ENCODE peak calls at places on chromosomes 7 and 10, in five cellular contexts. H is iris pigment epithelial cell; Q is PC-9; V is NCI-H748 treated with DMSO at 0.1 percent for 48 hours; Z is CD4-positive, alpha-beta T cell. A is an unnamed sample.

GRCh38 chr7:109890622-109891021 is 1200.3 kb upstream of the LRRN3 start:
- DNase-seq in H (no peak), Q (no peak), V (no peak), Z (no peak), A (no peak)

GRCh38 chr7:44256459-44256858 is 55.7 kb downstream of the YKT6 start:
- DNase-seq in H (no peak), Q (no peak), V (no peak), Z (no peak), A (no peak)

GRCh38 chr7:99308461-99309074 is 17.1 kb upstream of the ARPC1A start:
- DNase-seq in H (peak), Q (peak), V (no peak), Z (no peak), A (no peak)

GRCh38 chr10:80275135-80275498 is 14.3 kb downstream of the MAT1A start:
- DNase-seq in H (no peak), Q (no peak), V (no peak), Z (no peak), A (no peak)

GRCh38 chr10:63675171-63675570 is 154.0 kb downstream of the REEP3 start:
- DNase-seq in H (peak), Q (no peak), V (no peak), Z (no peak), A (peak)

GRCh38 chr10:96651998-96652431 is 65.2 kb upstream of the TM9SF3 start:
- DNase-seq in H (no peak), Q (no peak), V (no peak), Z (no peak), A (no peak)

GRCh38 chr7:99949645-99950228 is 20.3 kb upstream of the GJC3 start:
- DNase-seq in H (peak), Q (no peak), V (no peak), Z (no peak), A (peak)

GRCh38 chr10:70558871-70559810 is 43.4 kb downstream of the PRF1 start:
- DNase-seq in H (peak), Q (no peak), V (no peak), Z (peak), A (peak)

GRCh38 chr10:75864717-75865116 is 433.3 kb downstream of the LRMDA start:
- DNase-seq in H (no peak), Q (no peak), V (no peak), Z (no peak), A (no peak)

GRCh38 chr7:77691892-77692491 is 4.3 kb upstream of the RSBN1L start:
- DNase-seq in H (no peak), Q (no peak), V (no peak), Z (no peak), A (no peak)

GRCh38 chr7:156897673-156898072 is 4.7 kb upstream of the LMBR1 start:
- DNase-seq in H (no peak), Q (no peak), V (no peak), Z (no peak), A (peak)

GRCh38 chr10:94098916-94099315 is 105.2 kb downstream of the PLCE1 start:
- DNase-seq in H (no peak), Q (no peak), V (no peak), Z (no peak), A (no peak)

GRCh38 chr10:114768394-114768786 is 53.2 kb upstream of the FHIP2A start:
- DNase-seq in H (no peak), Q (no peak), V (no peak), Z (no peak), A (no peak)

GRCh38 chr10:117461766-117462423 is 80.7 kb upstream of the EMX2 start:
- DNase-seq in H (peak), Q (peak), V (no peak), Z (no peak), A (no peak)

GRCh38 chr7:90411510-90411909 is 8.2 kb downstream of the CLDN12 start:
- DNase-seq in H (no peak), Q (peak), V (peak), Z (no peak), A (no peak)

GRCh38 chr10:34156781-34157425 is 658.2 kb downstream of the PARD3 start:
- DNase-seq in H (peak), Q (no peak), V (no peak), Z (no peak), A (peak)

GRCh38 chr7:2231992-2232765 is 566 bp downstream of the MAD1L1 start:
- DNase-seq in H (peak), Q (no peak), V (no peak), Z (peak), A (no peak)

GRCh38 chr10:128429835-128430513 is 303.8 kb upstream of the MKI67 start:
- DNase-seq in H (no peak), Q (no peak), V (peak), Z (no peak), A (no peak)

GRCh38 chr10:117741524-117741923 is 199.0 kb downstream of the EMX2 start:
- DNase-seq in H (no peak), Q (no peak), V (no peak), Z (no peak), A (no peak)

GRCh38 chr10:70578371-70578947 is 24.1 kb downstream of the PRF1 start:
- DNase-seq in H (peak), Q (peak), V (no peak), Z (peak), A (peak)

GRCh38 chr10:61760943-61761824 is 98.5 kb downstream of the CABCOCO1 start:
- DNase-seq in H (peak), Q (peak), V (peak), Z (no peak), A (peak)

GRCh38 chr10:110717830-110718595 is 73.9 kb downstream of the RBM20 start:
- DNase-seq in H (no peak), Q (no peak), V (no peak), Z (no peak), A (no peak)

GRCh38 chr10:6755891-6756460 is 175.9 kb upstream of the PRKCQ start:
- DNase-seq in H (peak), Q (no peak), V (no peak), Z (no peak), A (peak)

GRCh38 chr7:37395618-37396259 is 52.9 kb downstream of the ELMO1 start:
- DNase-seq in H (no peak), Q (no peak), V (no peak), Z (no peak), A (no peak)

GRCh38 chr7:47253650-47254080 is 328.2 kb downstream of the TNS3 start:
- DNase-seq in H (peak), Q (peak), V (peak), Z (no peak), A (peak)